ENCODE peak calls at places on chromosomes 6 and 20, in four cellular contexts. U, C, G and A are unnamed samples.
A peak's percentile ranks its signal among the peaks of the same experiment; 100 is the strongest.

GRCh38 chr6:14567031-14567430 is 449.5 kb downstream of the CD83 start:
- DNase-seq in G (no peak), U (no peak), C (no peak), A (no peak)

GRCh38 chr6:62891065-62891647 is 320.1 kb upstream of the FKBP1C start:
- DNase-seq in C (no peak), G (peak; percentile 6), U (peak; percentile 24), A (no peak)

GRCh38 chr6:34563513-34563870 is 7.4 kb upstream of the SPDEF start:
- DNase-seq in C (no peak), G (no peak), U (no peak), A (no peak)

GRCh38 chr6:16511723-16512584 is 249.3 kb downstream of the ATXN1 start:
- DNase-seq in C (peak; percentile 72), G (no peak), U (no peak), A (no peak)

GRCh38 chr6:87706187-87706966 is 4.3 kb upstream of the AKIRIN2 start:
- DNase-seq in U (no peak), G (no peak), C (no peak), A (no peak)

GRCh38 chr6:138374230-138374629 is 3.5 kb upstream of the SMIM28 start:
- DNase-seq in C (no peak), G (no peak), U (no peak), A (no peak)

GRCh38 chr6:34056301-34056700 is 89.6 kb downstream of the GRM4 start:
- DNase-seq in G (peak; percentile 97), U (no peak), C (no peak), A (peak; percentile 93)

GRCh38 chr20:24804481-24805206 is 144.4 kb upstream of the CST7 start:
- DNase-seq in U (no peak), G (no peak), C (no peak), A (no peak)

GRCh38 chr6:104407957-104408356 is 451.8 kb downstream of the HACE1 start:
- DNase-seq in C (no peak), G (no peak), U (no peak), A (no peak)

GRCh38 chr6:170222498-170223471 is 68.1 kb downstream of the DLL1 start:
- DNase-seq in G (no peak), U (no peak), C (no peak), A (no peak)

GRCh38 chr20:20528896-20529295 is 161.0 kb downstream of the INSM1 start:
- DNase-seq in U (no peak), C (no peak), G (no peak), A (no peak)

GRCh38 chr6:15502451-15503345 is 160.1 kb downstream of the DTNBP1 start:
- DNase-seq in U (no peak), G (no peak), C (no peak), A (no peak)

GRCh38 chr6:146775227-146775626 is 176.5 kb downstream of the ADGB start:
- DNase-seq in U (no peak), G (no peak), C (no peak), A (no peak)

GRCh38 chr6:2839195-2839981 is 2.3 kb downstream of the SERPINB1 start:
- DNase-seq in G (no peak), C (no peak), U (peak; percentile 98), A (no peak)

GRCh38 chr20:22288156-22288555 is 296.2 kb downstream of the FOXA2 start:
- DNase-seq in G (no peak), U (no peak), C (no peak), A (no peak)

GRCh38 chr20:22285555-22285954 is 298.8 kb downstream of the FOXA2 start:
- DNase-seq in G (no peak), C (no peak), U (no peak), A (no peak)

GRCh38 chr20:22282696-22283095 is 301.7 kb downstream of the FOXA2 start:
- DNase-seq in G (no peak), U (no peak), C (no peak), A (no peak)
- TF ChIP-seq ETV6 in G (no peak), U (no peak), C (no peak), A (no peak)

DNA sequence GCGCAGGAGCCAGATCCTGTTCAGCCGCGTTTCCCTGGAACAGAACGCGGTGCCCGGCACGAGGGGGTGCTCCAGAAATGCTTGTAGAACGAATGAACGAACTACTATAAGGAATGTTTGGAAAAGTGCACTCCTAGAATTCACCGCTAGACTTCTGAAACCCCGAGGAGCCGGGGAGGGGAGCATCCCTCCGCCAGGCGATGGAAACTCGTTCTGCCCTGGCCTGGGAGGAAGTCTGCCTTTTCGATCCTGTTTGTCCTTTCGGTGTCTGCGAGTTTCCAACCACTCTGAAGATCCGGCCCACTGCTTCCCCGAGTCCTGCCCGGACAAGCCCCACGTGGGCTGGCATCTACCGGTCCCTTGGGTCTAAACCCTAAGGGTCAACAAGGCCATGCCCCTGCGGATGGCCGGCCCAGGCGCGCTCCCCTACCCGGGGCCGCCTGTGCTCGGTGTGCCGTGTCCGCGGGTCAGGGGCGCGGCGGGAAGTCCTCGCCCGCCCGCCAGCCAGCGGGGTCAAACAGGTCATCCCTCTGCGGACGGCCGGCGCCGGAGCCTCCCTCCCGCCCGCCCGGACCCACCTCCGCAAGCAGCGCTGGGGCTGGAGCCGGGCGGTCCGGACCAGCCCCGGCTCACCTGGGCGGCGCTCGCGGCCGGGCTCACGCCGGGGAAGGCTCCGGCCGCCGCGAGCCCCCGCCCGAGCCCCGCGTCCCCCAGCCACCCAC is 521 bp downstream of the SULF2 start:
- DNase-seq in G (no peak), U (peak; percentile 50), C (no peak), A (peak; percentile 44)
- TF ChIP-seq ETV6 in G (no peak), U (peak; percentile 29), C (no peak), A (no peak)

DNA sequence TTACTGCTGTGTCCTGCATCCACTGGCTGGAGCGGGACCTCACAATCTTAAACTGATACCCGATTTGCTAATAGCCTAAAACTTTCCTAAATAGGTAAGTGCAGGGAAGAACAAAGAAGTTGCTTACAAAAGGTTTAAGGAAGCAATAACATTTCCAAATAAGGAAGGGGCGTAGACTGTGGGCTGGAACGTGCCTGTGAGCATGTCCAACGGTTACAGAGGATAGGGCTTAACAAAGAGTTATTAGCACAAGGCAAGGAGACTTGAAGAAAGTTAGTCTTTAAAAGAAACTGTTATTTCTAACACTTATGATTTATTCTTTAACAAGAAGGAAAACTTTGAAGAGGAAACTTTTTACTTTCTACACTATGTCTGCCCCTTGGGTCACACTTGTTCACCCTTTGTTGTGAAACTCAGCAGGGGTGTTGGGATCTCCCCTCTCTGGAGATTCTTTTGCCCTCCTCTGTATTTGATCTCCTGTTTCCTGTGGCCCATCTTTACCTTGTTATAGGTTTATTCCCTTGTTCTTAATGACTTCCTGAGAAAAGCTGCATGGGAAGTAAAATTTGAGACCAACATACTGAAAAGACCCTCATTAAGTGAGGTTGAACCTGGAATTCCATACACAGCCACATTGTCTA is 28.7 kb downstream of the KAT14 start:
- DNase-seq in U (no peak), C (no peak), G (no peak), A (no peak)
- TF ChIP-seq ETV6 in U (no peak), C (no peak), G (no peak), A (no peak)

GRCh38 chr20:53292347-53292746 is 301.3 kb downstream of the ZNF217 start:
- DNase-seq in G (no peak), U (no peak), C (no peak), A (no peak)

GRCh38 chr20:53287357-53288042 is 306.1 kb downstream of the ZNF217 start:
- DNase-seq in C (no peak), U (no peak), G (no peak), A (no peak)

GRCh38 chr20:53294804-53295203 is 298.8 kb downstream of the ZNF217 start:
- DNase-seq in C (no peak), U (no peak), G (no peak), A (no peak)

GRCh38 chr20:53296451-53297153 is 297.0 kb downstream of the ZNF217 start:
- DNase-seq in G (peak; percentile 67), U (no peak), C (no peak), A (no peak)

GRCh38 chr20:53291548-53291947 is 302.1 kb downstream of the ZNF217 start:
- DNase-seq in C (no peak), U (peak; percentile 28), G (peak; percentile 29), A (peak; percentile 70)
- TF ChIP-seq ETV6 in C (no peak), U (no peak), G (no peak), A (no peak)

DNA sequence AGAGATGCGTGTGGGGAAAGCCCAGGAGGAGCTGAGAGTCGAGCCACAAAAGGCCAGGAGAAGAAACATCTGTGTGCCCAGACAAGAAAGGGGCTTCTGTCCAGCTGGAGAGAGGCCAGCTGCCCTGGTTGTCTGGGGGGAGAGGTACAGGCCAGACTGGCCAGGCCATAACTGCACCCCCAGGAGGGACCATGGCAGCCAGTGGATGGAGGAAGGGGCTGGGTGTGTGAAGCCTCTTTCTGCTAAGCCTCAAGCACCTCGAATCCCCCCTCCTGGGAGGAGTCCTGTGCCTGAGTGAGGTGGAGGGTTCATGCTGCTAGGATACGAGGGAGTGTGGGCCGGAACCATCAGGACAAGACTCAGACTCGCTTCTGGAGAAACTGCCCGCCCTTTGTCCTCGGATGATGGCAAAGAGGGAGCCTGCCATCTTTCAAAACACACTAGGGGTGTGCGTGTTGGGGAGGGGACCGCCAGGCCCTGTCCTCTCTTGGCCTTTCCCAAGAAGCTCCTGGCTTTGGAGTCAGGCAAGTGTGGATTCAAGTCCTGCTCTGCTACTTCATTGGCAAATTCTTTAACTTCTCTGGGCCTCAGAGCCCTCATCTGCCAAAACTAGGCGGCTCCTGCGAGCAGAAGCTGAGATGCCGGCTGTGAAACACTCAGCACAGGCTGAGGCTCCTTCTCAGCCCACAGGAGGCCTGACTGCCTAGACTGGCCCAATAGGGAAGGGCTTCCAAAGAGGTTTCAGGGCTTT is 90.3 kb downstream of the ASXL1 start:
- DNase-seq in G (no peak), C (no peak), U (no peak), A (peak; percentile 6)
- TF ChIP-seq ETV6 in G (no peak), C (no peak), U (no peak), A (no peak)

GRCh38 chr6:83708546-83708969 is 343 bp downstream of the SNAP91 start:
- DNase-seq in G (no peak), C (no peak), U (no peak), A (peak; percentile 50)
- TF ChIP-seq ETV6 in G (no peak), C (no peak), U (no peak), A (no peak)

DNA sequence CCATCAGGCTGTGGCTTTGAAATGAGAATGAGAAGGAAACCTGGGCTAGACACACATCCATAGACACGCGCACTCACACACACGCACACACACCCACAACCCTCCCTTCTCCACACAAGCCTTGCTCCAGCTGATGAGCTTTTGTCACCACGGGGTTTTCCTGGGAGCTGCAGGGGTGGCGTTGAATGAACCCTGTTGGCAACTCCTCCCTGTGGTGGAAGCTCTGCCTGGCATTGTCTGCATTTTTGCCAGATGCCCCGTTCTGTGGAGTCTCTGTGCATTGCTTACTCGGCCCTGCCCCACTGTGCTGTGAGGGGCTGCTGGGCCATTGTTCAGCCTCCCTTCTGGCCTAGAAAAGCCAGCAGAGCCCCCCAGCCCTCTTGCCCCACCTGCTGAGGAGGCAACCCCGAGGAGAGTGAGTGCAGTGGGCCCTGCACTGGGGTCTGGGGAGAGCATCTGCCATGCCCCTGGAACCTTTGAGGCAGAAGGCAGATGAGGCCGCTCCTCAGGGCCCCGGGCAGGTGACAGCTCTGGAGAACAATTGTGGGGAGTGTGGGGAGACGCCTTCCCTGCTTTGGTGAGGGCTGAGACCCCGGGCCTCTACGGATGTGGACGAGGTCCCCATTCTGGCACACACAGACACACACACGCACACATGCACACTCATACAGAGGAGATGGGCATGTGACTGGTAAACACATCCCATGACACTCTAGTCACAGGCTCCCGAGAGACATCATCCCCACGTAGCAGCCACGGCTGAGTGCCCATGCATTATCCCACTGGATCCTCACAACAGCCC is 9.9 kb downstream of the ADIG start:
- DNase-seq in C (no peak), G (no peak), U (no peak), A (no peak)
- TF ChIP-seq ETV6 in C (no peak), G (no peak), U (no peak), A (no peak)

GRCh38 chr6:112951829-112952228 is 604.7 kb downstream of the RFPL4B start:
- DNase-seq in C (no peak), G (no peak), U (no peak), A (no peak)

GRCh38 chr6:112947507-112947906 is 600.4 kb downstream of the RFPL4B start:
- DNase-seq in U (no peak), G (no peak), C (no peak), A (no peak)

GRCh38 chr6:112941613-112942012 is 594.5 kb downstream of the RFPL4B start:
- DNase-seq in C (no peak), U (no peak), G (no peak), A (no peak)

GRCh38 chr6:112946051-112946450 is 598.9 kb downstream of the RFPL4B start:
- DNase-seq in G (no peak), U (no peak), C (no peak), A (no peak)
- TF ChIP-seq ETV6 in G (no peak), U (no peak), C (no peak), A (no peak)